ENCODE peak calls at places on chromosomes 13 and 19, in nine cellular contexts. P is heart right ventricle, V is testis, O is heart left ventricle, X is thoracic aorta, L is body of pancreas, F is adrenal gland, Q is tibial nerve, D is right atrium auricular region. A is an unnamed sample. For H3K27me3 and H3K9me3, the result is how much of the 10 kb centered on the place peaks cover.

GRCh38 chr19:1027020-1027952 is 878 bp downstream of the CNN2 start:
- DNase-seq in P (peak), V (no peak), O (no peak), X (no peak), L (no peak), F (no peak), Q (no peak), D (no peak), A (peak)

GRCh38 chr13:49828452-49828851 is 36.0 kb upstream of the KPNA3 start:
- DNase-seq in P (no peak), V (no peak), O (no peak), X (no peak), L (no peak), F (no peak), Q (no peak), D (no peak), A (no peak)

GRCh38 chr19:53101518-53101917 is 1.7 kb downstream of the ZNF160 start:
- DNase-seq in P (no peak), V (no peak), O (no peak), X (no peak), L (no peak), F (no peak), Q (no peak), D (no peak), A (no peak)

GRCh38 chr13:109684836-109685602 is 101.4 kb downstream of the IRS2 start:
- DNase-seq in P (peak), V (peak), O (peak), X (no peak), L (peak), F (no peak), Q (no peak), D (no peak), A (peak)

GRCh38 chr19:34985249-34986022 is 14.7 kb upstream of the GRAMD1A start:
- DNase-seq in P (peak), V (no peak), O (peak), X (no peak), L (peak), F (no peak), Q (no peak), D (peak), A (peak)

GRCh38 chr19:56955637-56956216 is 115.2 kb upstream of the PEG3 start:
- DNase-seq in P (no peak), V (no peak), O (no peak), X (no peak), L (no peak), F (no peak), Q (no peak), D (no peak), A (no peak)

GRCh38 chr13:105825071-105825470 is 710.4 kb downstream of the EFNB2 start:
- DNase-seq in P (no peak), V (no peak), O (no peak), X (no peak), L (no peak), F (no peak), Q (no peak), D (no peak), A (no peak)

GRCh38 chr13:26518433-26519084 is 38.9 kb upstream of the WASF3 start:
- DNase-seq in P (no peak), V (no peak), O (no peak), X (no peak), L (no peak), F (no peak), Q (no peak), D (peak), A (no peak)

GRCh38 chr13:48437381-48437780 is 24.5 kb upstream of the LPAR6 start:
- DNase-seq in P (peak), V (peak), O (peak), X (no peak), L (peak), F (peak), Q (peak), D (peak), A (peak)

GRCh38 chr13:24032252-24032651 is 128.3 kb upstream of the SPATA13 start:
- DNase-seq in P (no peak), V (no peak), O (no peak), X (no peak), L (no peak), F (no peak), Q (no peak), D (no peak), A (no peak)

GRCh38 chr19:52997975-52998374 is 15.7 kb upstream of the ERVV-1 start:
- DNase-seq in P (no peak), V (no peak), O (no peak), X (no peak), L (no peak), F (no peak), Q (no peak), D (no peak), A (no peak)

GRCh38 chr13:68051910-68052309 is 821.8 kb upstream of the PCDH9 start:
- DNase-seq in P (no peak), V (no peak), O (no peak), X (no peak), L (no peak), F (no peak), Q (no peak), D (no peak), A (no peak)

GRCh38 chr13:33636955-33637670 is 180.8 kb upstream of the RFC3 start:
- DNase-seq in P (no peak), V (no peak), O (no peak), X (no peak), L (no peak), F (no peak), Q (no peak), D (no peak), A (no peak)

GRCh38 chr13:33637978-33638743 is 179.8 kb upstream of the RFC3 start:
- DNase-seq in P (no peak), V (no peak), O (no peak), X (no peak), L (no peak), F (peak), Q (no peak), D (no peak), A (no peak)

GRCh38 chr13:33633701-33634525 is 184.0 kb upstream of the RFC3 start:
- DNase-seq in P (no peak), V (no peak), O (no peak), X (no peak), L (no peak), F (no peak), Q (no peak), D (no peak), A (no peak)

GRCh38 chr13:33639158-33639557 is 178.8 kb upstream of the RFC3 start:
- DNase-seq in P (no peak), V (no peak), O (peak), X (no peak), L (peak), F (peak), Q (no peak), D (peak), A (no peak)

GRCh38 chr13:33634526-33635111 is 183.3 kb upstream of the RFC3 start:
- DNase-seq in P (no peak), V (no peak), O (peak), X (no peak), L (no peak), F (no peak), Q (no peak), D (no peak), A (no peak)
- H3K4me3 ChIP-seq in P (no peak), V (no peak), O (no peak), X (no peak), L (no peak), F (no peak), Q (no peak), D (no peak), A (no peak)

DNA sequence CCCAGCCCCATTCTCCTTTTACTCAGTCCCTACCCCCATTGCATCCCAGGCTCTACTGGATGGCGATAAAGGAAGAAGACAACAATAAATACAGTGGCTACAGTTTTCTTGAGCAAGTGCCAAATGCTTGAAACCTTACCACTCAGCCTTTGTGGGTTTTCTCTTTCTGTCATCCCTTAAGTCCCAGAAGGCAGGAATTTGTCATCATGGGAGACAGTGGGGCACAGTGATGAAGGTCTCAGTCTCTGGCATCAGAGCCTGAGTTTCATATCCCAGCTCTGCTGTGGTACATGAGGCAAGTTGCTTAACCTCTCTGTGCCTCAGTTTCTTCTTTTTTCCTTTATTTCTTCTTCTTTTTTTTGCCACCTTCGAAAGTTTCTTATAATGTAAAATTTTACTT is 5.1 kb upstream of the COMP start:
- DNase-seq in P (no peak), V (no peak), O (no peak), X (no peak), L (no peak), F (no peak), Q (no peak), D (no peak), A (no peak)
- H3K27me3 ChIP-seq in P (half or more), V (under half), O (under half), X (under half), L (under half), F (under half), Q (half or more), D (under half), A (under half)

GRCh38 chr19:22603518-22604440 is 30.3 kb upstream of the ZNF492 start:
- DNase-seq in P (no peak), V (no peak), O (no peak), X (no peak), L (no peak), F (no peak), Q (no peak), D (peak), A (no peak)

GRCh38 chr19:22601906-22602630 is 32.1 kb upstream of the ZNF492 start:
- DNase-seq in P (no peak), V (no peak), O (no peak), X (no peak), L (no peak), F (no peak), Q (no peak), D (peak), A (no peak)

GRCh38 chr19:22600690-22601648 is 33.2 kb upstream of the ZNF492 start:
- DNase-seq in P (no peak), V (no peak), O (no peak), X (no peak), L (no peak), F (no peak), Q (no peak), D (peak), A (no peak)

GRCh38 chr19:22604571-22605274 is 29.4 kb upstream of the ZNF492 start:
- DNase-seq in P (no peak), V (no peak), O (no peak), X (no peak), L (no peak), F (no peak), Q (no peak), D (peak), A (no peak)

GRCh38 chr19:22602631-22603272 is 31.4 kb upstream of the ZNF492 start:
- DNase-seq in P (no peak), V (no peak), O (no peak), X (no peak), L (no peak), F (no peak), Q (no peak), D (peak), A (no peak)
- H3K9me3 ChIP-seq in P (under half), V (under half), O (under half), X (under half), L (under half), F (under half), Q (under half), D (under half), A (under half)

DNA sequence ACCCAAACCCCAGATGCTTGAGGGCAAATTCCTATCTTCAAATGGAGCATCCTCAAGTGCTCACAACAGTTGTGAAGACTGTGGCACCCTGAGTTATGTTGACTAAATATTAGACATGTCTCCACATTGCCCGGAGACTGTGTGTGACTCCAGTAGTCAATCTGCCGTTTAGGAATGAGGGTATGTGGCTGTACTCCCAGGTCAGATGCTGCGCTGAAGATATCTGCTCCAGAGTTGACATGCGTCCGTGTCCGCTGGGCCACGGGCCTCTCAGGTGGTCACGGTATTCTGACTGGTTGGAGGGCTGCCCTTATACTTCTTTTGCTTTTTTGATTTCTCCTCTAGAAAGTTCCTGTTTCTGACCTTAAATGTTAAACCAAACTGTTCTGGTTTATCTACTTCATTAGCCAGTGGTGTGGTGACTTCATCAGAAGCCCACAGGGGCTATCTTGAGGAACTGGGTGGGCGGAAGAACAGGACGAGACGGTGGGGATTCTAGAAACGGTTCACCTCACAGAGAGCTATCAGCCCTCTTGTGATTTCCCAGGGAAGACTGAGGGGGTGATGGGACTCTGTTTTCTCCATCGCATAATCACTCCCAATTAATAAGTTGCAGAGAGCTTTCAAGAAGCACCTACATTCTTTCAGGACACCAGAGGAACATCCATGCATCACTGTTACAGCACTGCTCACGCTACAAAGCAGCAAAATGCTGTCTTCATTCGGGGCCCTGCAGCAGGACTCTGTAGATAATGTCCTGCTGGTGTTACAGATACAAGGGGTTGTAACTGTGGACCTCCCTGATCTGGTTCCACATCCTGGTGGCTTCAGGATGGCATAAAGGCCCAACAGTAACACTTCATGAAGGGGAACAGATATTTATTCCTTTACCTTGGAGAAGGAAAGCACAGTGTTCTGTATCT is 1.3 kb upstream of the LCP1 start:
- DNase-seq in P (no peak), V (no peak), O (no peak), X (no peak), L (no peak), F (no peak), Q (no peak), D (no peak), A (no peak)
- H3K4me3 ChIP-seq in P (peak), V (no peak), O (no peak), X (no peak), L (no peak), F (no peak), Q (no peak), D (no peak), A (no peak)

GRCh38 chr13:111409413-111409812 is 89.0 kb downstream of the TEX29 start:
- DNase-seq in P (no peak), V (no peak), O (no peak), X (no peak), L (no peak), F (no peak), Q (no peak), D (no peak), A (no peak)

GRCh38 chr13:111407381-111408131 is 87.1 kb downstream of the TEX29 start:
- DNase-seq in P (no peak), V (no peak), O (no peak), X (no peak), L (no peak), F (no peak), Q (no peak), D (no peak), A (no peak)

GRCh38 chr13:111412251-111412650 is 91.8 kb downstream of the TEX29 start:
- DNase-seq in P (no peak), V (no peak), O (no peak), X (no peak), L (no peak), F (no peak), Q (no peak), D (no peak), A (no peak)

GRCh38 chr13:111411186-111411858 is 90.9 kb downstream of the TEX29 start:
- DNase-seq in P (no peak), V (no peak), O (no peak), X (no peak), L (no peak), F (no peak), Q (no peak), D (no peak), A (no peak)

DNA sequence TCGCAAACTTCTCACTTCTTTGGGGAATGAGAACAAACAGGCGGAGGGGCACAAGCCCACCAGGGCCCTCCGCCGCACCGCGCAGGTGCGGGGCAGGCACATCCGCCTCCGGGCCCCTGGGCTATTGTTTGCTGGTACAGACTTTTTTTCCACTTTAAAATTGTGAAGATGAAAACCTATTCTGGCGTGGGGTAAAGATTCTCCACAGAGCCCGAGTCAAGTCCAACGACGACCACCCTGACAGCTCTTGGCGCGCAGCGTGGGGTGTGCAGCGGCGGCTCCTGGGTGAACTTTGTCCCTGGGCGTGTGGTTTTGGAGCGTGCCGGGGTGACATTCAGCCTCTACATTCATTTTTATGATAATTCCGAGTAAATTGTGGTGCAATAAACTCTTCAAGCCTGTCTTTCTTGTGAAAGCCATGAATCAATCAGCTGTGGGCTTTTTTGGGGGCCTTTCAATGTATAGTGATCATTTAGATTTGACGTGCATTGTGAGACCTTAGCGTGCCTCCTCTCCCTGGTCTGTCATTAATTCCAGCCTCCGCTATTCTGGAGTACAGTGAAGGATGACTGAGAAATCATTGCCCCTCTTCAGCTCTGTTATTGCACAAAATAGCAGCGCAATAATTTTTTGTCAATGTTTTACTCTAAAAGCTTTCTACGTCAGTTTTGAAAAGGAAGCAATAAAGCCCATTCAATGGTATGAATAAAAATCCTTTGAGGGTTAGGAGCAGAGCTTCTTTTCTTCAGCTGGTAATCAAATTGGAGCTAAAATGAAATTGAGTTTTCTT is 90.0 kb downstream of the TEX29 start:
- DNase-seq in P (no peak), V (no peak), O (no peak), X (no peak), L (no peak), F (no peak), Q (no peak), D (no peak), A (no peak)
- H3K27me3 ChIP-seq in P (half or more), V (under half), O (under half), X (under half), L (under half), F (under half), Q (under half), D (under half), A (under half)

GRCh38 chr13:32126756-32127155 is 95.2 kb downstream of the FRY start:
- DNase-seq in P (no peak), V (no peak), O (no peak), X (no peak), L (no peak), F (no peak), Q (no peak), D (no peak), A (no peak)
- H3K9me3 ChIP-seq in P (under half), V (under half), O (under half), X (under half), L (under half), F (under half), Q (under half), D (under half), A (under half)